ENCODE peak calls at places on chromosome 6, in ten cellular contexts. One of them, this sample, is unnamed.

GRCh38 chr6:42443312-42444075 is 8.2 kb downstream of the TRERF1 start:
- ATAC-seq in body of pancreas: no peak
- ATAC-seq in mucosa of descending colon: no peak
- ATAC-seq in right cardiac atrium: peak; percentile 30
- ATAC-seq in CD4-positive, CD25-positive, alpha-beta regulatory T cell: no peak
- ATAC-seq in pancreas: no peak
- ATAC-seq in upper lobe of left lung: no peak
- ATAC-seq in CD8-positive, alpha-beta T cell: no peak
- ATAC-seq in HCT116: no peak
- ATAC-seq in gastrocnemius medialis: no peak
- ATAC-seq in this sample: no peak

GRCh38 chr6:246349-246748 is 45.9 kb upstream of the DUSP22 start:
- ATAC-seq in right cardiac atrium: no peak
- ATAC-seq in HCT116: no peak
- ATAC-seq in gastrocnemius medialis: no peak
- ATAC-seq in mucosa of descending colon: no peak
- ATAC-seq in upper lobe of left lung: no peak
- ATAC-seq in body of pancreas: no peak
- ATAC-seq in pancreas: no peak
- ATAC-seq in CD8-positive, alpha-beta T cell: no peak
- ATAC-seq in CD4-positive, CD25-positive, alpha-beta regulatory T cell: no peak
- ATAC-seq in this sample: no peak

GRCh38 chr6:44254201-44254956 is 2.9 kb downstream of the SLC35B2 start:
- ATAC-seq in upper lobe of left lung: no peak
- ATAC-seq in right cardiac atrium: no peak
- ATAC-seq in gastrocnemius medialis: no peak
- ATAC-seq in mucosa of descending colon: no peak
- ATAC-seq in pancreas: no peak
- ATAC-seq in CD8-positive, alpha-beta T cell: no peak
- ATAC-seq in HCT116: peak; percentile 6
- ATAC-seq in CD4-positive, CD25-positive, alpha-beta regulatory T cell: no peak
- ATAC-seq in body of pancreas: no peak
- ATAC-seq in this sample: no peak

GRCh38 chr6:27441001-27441400 is 31.9 kb downstream of the ZNF184 start:
- ATAC-seq in HCT116: no peak
- ATAC-seq in CD8-positive, alpha-beta T cell: no peak
- ATAC-seq in mucosa of descending colon: no peak
- ATAC-seq in right cardiac atrium: no peak
- ATAC-seq in CD4-positive, CD25-positive, alpha-beta regulatory T cell: no peak
- ATAC-seq in pancreas: no peak
- ATAC-seq in body of pancreas: no peak
- ATAC-seq in gastrocnemius medialis: no peak
- ATAC-seq in upper lobe of left lung: no peak
- ATAC-seq in this sample: no peak

GRCh38 chr6:52877786-52878185 is 31.7 kb downstream of the GSTA3 start:
- ATAC-seq in CD8-positive, alpha-beta T cell: no peak
- ATAC-seq in CD4-positive, CD25-positive, alpha-beta regulatory T cell: no peak
- ATAC-seq in pancreas: no peak
- ATAC-seq in HCT116: no peak
- ATAC-seq in gastrocnemius medialis: no peak
- ATAC-seq in body of pancreas: no peak
- ATAC-seq in right cardiac atrium: no peak
- ATAC-seq in mucosa of descending colon: no peak
- ATAC-seq in upper lobe of left lung: no peak
- ATAC-seq in this sample: no peak

GRCh38 chr6:51753635-51754034 is 333.8 kb downstream of the PKHD1 start:
- ATAC-seq in HCT116: no peak
- ATAC-seq in right cardiac atrium: no peak
- ATAC-seq in gastrocnemius medialis: no peak
- ATAC-seq in upper lobe of left lung: peak; percentile 34
- ATAC-seq in body of pancreas: no peak
- ATAC-seq in pancreas: no peak
- ATAC-seq in CD8-positive, alpha-beta T cell: no peak
- ATAC-seq in mucosa of descending colon: peak; percentile 26
- ATAC-seq in CD4-positive, CD25-positive, alpha-beta regulatory T cell: no peak
- ATAC-seq in this sample: no peak

GRCh38 chr6:129210684-129211083 is 327.7 kb downstream of the LAMA2 start:
- ATAC-seq in upper lobe of left lung: no peak
- ATAC-seq in gastrocnemius medialis: no peak
- ATAC-seq in pancreas: no peak
- ATAC-seq in right cardiac atrium: no peak
- ATAC-seq in mucosa of descending colon: no peak
- ATAC-seq in CD4-positive, CD25-positive, alpha-beta regulatory T cell: no peak
- ATAC-seq in CD8-positive, alpha-beta T cell: no peak
- ATAC-seq in body of pancreas: no peak
- ATAC-seq in HCT116: no peak
- ATAC-seq in this sample: no peak

GRCh38 chr6:4678506-4679300 is 97.5 kb upstream of the CDYL start:
- ATAC-seq in mucosa of descending colon: no peak
- ATAC-seq in body of pancreas: no peak
- ATAC-seq in gastrocnemius medialis: no peak
- ATAC-seq in upper lobe of left lung: no peak
- ATAC-seq in pancreas: no peak
- ATAC-seq in CD8-positive, alpha-beta T cell: no peak
- ATAC-seq in right cardiac atrium: no peak
- ATAC-seq in CD4-positive, CD25-positive, alpha-beta regulatory T cell: no peak
- ATAC-seq in HCT116: no peak
- ATAC-seq in this sample: no peak

GRCh38 chr6:125066140-125066539 is 87.4 kb upstream of the TPD52L1 start:
- ATAC-seq in right cardiac atrium: no peak
- ATAC-seq in mucosa of descending colon: no peak
- ATAC-seq in HCT116: no peak
- ATAC-seq in CD8-positive, alpha-beta T cell: no peak
- ATAC-seq in pancreas: no peak
- ATAC-seq in upper lobe of left lung: no peak
- ATAC-seq in gastrocnemius medialis: no peak
- ATAC-seq in CD4-positive, CD25-positive, alpha-beta regulatory T cell: no peak
- ATAC-seq in body of pancreas: no peak
- ATAC-seq in this sample: no peak

GRCh38 chr6:151317206-151317994 is 74.0 kb downstream of the ZBTB2 start:
- ATAC-seq in mucosa of descending colon: no peak
- ATAC-seq in right cardiac atrium: no peak
- ATAC-seq in body of pancreas: no peak
- ATAC-seq in CD4-positive, CD25-positive, alpha-beta regulatory T cell: no peak
- ATAC-seq in HCT116: no peak
- ATAC-seq in CD8-positive, alpha-beta T cell: no peak
- ATAC-seq in upper lobe of left lung: no peak
- ATAC-seq in gastrocnemius medialis: no peak
- ATAC-seq in pancreas: no peak
- ATAC-seq in this sample: no peak

GRCh38 chr6:3009930-3010329 is 10.2 kb downstream of the NQO2 start:
- ATAC-seq in HCT116: no peak
- ATAC-seq in CD8-positive, alpha-beta T cell: no peak
- ATAC-seq in body of pancreas: no peak
- ATAC-seq in CD4-positive, CD25-positive, alpha-beta regulatory T cell: no peak
- ATAC-seq in pancreas: no peak
- ATAC-seq in upper lobe of left lung: no peak
- ATAC-seq in mucosa of descending colon: peak; percentile 69
- ATAC-seq in right cardiac atrium: no peak
- ATAC-seq in gastrocnemius medialis: no peak
- ATAC-seq in this sample: no peak

GRCh38 chr6:37858363-37858762 is 38.8 kb downstream of the ZFAND3 start:
- ATAC-seq in gastrocnemius medialis: no peak
- ATAC-seq in CD4-positive, CD25-positive, alpha-beta regulatory T cell: no peak
- ATAC-seq in CD8-positive, alpha-beta T cell: no peak
- ATAC-seq in body of pancreas: no peak
- ATAC-seq in pancreas: no peak
- ATAC-seq in right cardiac atrium: no peak
- ATAC-seq in upper lobe of left lung: no peak
- ATAC-seq in HCT116: no peak
- ATAC-seq in mucosa of descending colon: no peak
- ATAC-seq in this sample: no peak

GRCh38 chr6:106461084-106461483 is 100.6 kb downstream of the CRYBG1 start:
- ATAC-seq in HCT116: no peak
- ATAC-seq in right cardiac atrium: no peak
- ATAC-seq in upper lobe of left lung: no peak
- ATAC-seq in gastrocnemius medialis: no peak
- ATAC-seq in mucosa of descending colon: no peak
- ATAC-seq in CD4-positive, CD25-positive, alpha-beta regulatory T cell: no peak
- ATAC-seq in pancreas: no peak
- ATAC-seq in body of pancreas: no peak
- ATAC-seq in CD8-positive, alpha-beta T cell: no peak
- ATAC-seq in this sample: no peak

GRCh38 chr6:10196090-10196489 is 218.8 kb downstream of the TFAP2A start:
- ATAC-seq in upper lobe of left lung: no peak
- ATAC-seq in pancreas: no peak
- ATAC-seq in right cardiac atrium: no peak
- ATAC-seq in CD8-positive, alpha-beta T cell: no peak
- ATAC-seq in gastrocnemius medialis: no peak
- ATAC-seq in body of pancreas: no peak
- ATAC-seq in HCT116: no peak
- ATAC-seq in mucosa of descending colon: no peak
- ATAC-seq in CD4-positive, CD25-positive, alpha-beta regulatory T cell: no peak
- ATAC-seq in this sample: no peak
- H3K4me1 ChIP-seq in upper lobe of left lung: no peaks in the 10 kb centered on the region
- H3K4me1 ChIP-seq in pancreas: no peaks in the 10 kb centered on the region
- H3K4me1 ChIP-seq in right cardiac atrium: no peaks in the 10 kb centered on the region
- H3K4me1 ChIP-seq in CD8-positive, alpha-beta T cell: no peaks in the 10 kb centered on the region
- H3K4me1 ChIP-seq in gastrocnemius medialis: no peaks in the 10 kb centered on the region
- H3K4me1 ChIP-seq in body of pancreas: no peaks in the 10 kb centered on the region
- H3K4me1 ChIP-seq in HCT116: no peaks in the 10 kb centered on the region
- H3K4me1 ChIP-seq in mucosa of descending colon: no peaks in the 10 kb centered on the region
- H3K4me1 ChIP-seq in CD4-positive, CD25-positive, alpha-beta regulatory T cell: no peaks in the 10 kb centered on the region
- H3K4me1 ChIP-seq in this sample: no peaks in the 10 kb centered on the region

GRCh38 chr6:81752084-81752968 is at the start of gene TENT5A:
- ATAC-seq in CD4-positive, CD25-positive, alpha-beta regulatory T cell: peak; percentile 75
- ATAC-seq in gastrocnemius medialis: peak; percentile 78
- ATAC-seq in right cardiac atrium: peak; percentile 93
- ATAC-seq in CD8-positive, alpha-beta T cell: peak; percentile 77
- ATAC-seq in body of pancreas: peak; percentile 87
- ATAC-seq in upper lobe of left lung: peak; percentile 96
- ATAC-seq in mucosa of descending colon: peak; percentile 84
- ATAC-seq in HCT116: peak; percentile 79
- ATAC-seq in pancreas: peak; percentile 89
- ATAC-seq in this sample: peak; percentile 85

GRCh38 chr6:81751388-81752083 is 945 bp downstream of the TENT5A start:
- ATAC-seq in body of pancreas: peak; percentile 15
- ATAC-seq in CD8-positive, alpha-beta T cell: no peak
- ATAC-seq in mucosa of descending colon: peak; percentile 25
- ATAC-seq in CD4-positive, CD25-positive, alpha-beta regulatory T cell: no peak
- ATAC-seq in pancreas: peak; percentile 35
- ATAC-seq in gastrocnemius medialis: peak; percentile 23
- ATAC-seq in upper lobe of left lung: no peak
- ATAC-seq in right cardiac atrium: peak; percentile 19
- ATAC-seq in HCT116: peak; percentile 6
- ATAC-seq in this sample: peak; percentile 1

GRCh38 chr6:81750201-81750600 is 2.3 kb downstream of the TENT5A start:
- ATAC-seq in HCT116: no peak
- ATAC-seq in pancreas: no peak
- ATAC-seq in body of pancreas: no peak
- ATAC-seq in upper lobe of left lung: no peak
- ATAC-seq in mucosa of descending colon: no peak
- ATAC-seq in CD8-positive, alpha-beta T cell: no peak
- ATAC-seq in CD4-positive, CD25-positive, alpha-beta regulatory T cell: no peak
- ATAC-seq in right cardiac atrium: no peak
- ATAC-seq in gastrocnemius medialis: no peak
- ATAC-seq in this sample: no peak

GRCh38 chr6:81749704-81750103 is 2.8 kb downstream of the TENT5A start:
- ATAC-seq in mucosa of descending colon: no peak
- ATAC-seq in CD4-positive, CD25-positive, alpha-beta regulatory T cell: no peak
- ATAC-seq in gastrocnemius medialis: no peak
- ATAC-seq in CD8-positive, alpha-beta T cell: no peak
- ATAC-seq in pancreas: no peak
- ATAC-seq in body of pancreas: no peak
- ATAC-seq in upper lobe of left lung: no peak
- ATAC-seq in right cardiac atrium: peak; percentile 1
- ATAC-seq in HCT116: no peak
- ATAC-seq in this sample: no peak

GRCh38 chr6:81750660-81751387 is 1.7 kb downstream of the TENT5A start:
- ATAC-seq in right cardiac atrium: no peak
- ATAC-seq in CD4-positive, CD25-positive, alpha-beta regulatory T cell: no peak
- ATAC-seq in gastrocnemius medialis: no peak
- ATAC-seq in CD8-positive, alpha-beta T cell: no peak
- ATAC-seq in body of pancreas: no peak
- ATAC-seq in pancreas: no peak
- ATAC-seq in upper lobe of left lung: no peak
- ATAC-seq in mucosa of descending colon: no peak
- ATAC-seq in HCT116: no peak
- ATAC-seq in this sample: no peak
- H3K4me1 ChIP-seq in right cardiac atrium: no peaks in the 10 kb centered on the region
- H3K4me1 ChIP-seq in CD4-positive, CD25-positive, alpha-beta regulatory T cell: peaks cover 16% of the 10 kb centered on the region
- H3K4me1 ChIP-seq in gastrocnemius medialis: peaks cover 42% of the 10 kb centered on the region
- H3K4me1 ChIP-seq in CD8-positive, alpha-beta T cell: peaks cover 25% of the 10 kb centered on the region
- H3K4me1 ChIP-seq in body of pancreas: peaks cover 38% of the 10 kb centered on the region
- H3K4me1 ChIP-seq in pancreas: peaks cover 26% of the 10 kb centered on the region
- H3K4me1 ChIP-seq in upper lobe of left lung: peaks cover 28% of the 10 kb centered on the region
- H3K4me1 ChIP-seq in mucosa of descending colon: no peaks in the 10 kb centered on the region
- H3K4me1 ChIP-seq in HCT116: peaks cover 24% of the 10 kb centered on the region
- H3K4me1 ChIP-seq in this sample: peaks cover 9% of the 10 kb centered on the region

DNA sequence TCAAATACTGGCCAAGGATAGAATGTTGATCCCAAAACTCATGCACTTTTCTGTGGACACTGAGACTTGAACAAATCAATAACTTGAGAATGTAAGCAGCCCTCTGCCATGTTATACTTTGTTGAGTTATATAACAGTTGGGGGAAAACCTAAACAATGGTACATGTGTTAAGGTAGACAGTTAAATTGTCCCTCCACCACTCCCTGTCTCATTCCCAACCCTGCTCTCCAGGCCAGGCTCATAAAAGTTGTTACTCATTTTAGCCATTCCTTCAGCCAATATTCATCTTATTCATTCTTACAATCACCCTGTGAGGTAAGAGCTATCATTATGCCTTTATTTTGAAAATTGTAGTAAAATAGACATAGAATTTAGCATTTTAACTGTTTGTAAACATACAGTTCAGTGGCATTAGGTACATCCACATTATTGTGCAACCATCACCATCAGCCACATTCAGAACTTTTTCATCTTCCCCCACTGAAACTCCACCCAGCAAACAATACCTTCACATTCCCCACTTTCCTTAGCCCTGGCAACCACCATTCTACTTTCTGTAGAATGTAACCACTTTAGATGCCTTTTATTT is 38.2 kb upstream of the IER3 start:
- ATAC-seq in CD8-positive, alpha-beta T cell: no peak
- ATAC-seq in right cardiac atrium: no peak
- ATAC-seq in pancreas: peak; percentile 13
- ATAC-seq in CD4-positive, CD25-positive, alpha-beta regulatory T cell: no peak
- ATAC-seq in gastrocnemius medialis: no peak
- ATAC-seq in upper lobe of left lung: no peak
- ATAC-seq in mucosa of descending colon: peak; percentile 81
- ATAC-seq in HCT116: peak; percentile 47
- ATAC-seq in body of pancreas: peak; percentile 2
- ATAC-seq in this sample: no peak
- H3K4me1 ChIP-seq in CD8-positive, alpha-beta T cell: peaks cover 22% of the 10 kb centered on the region
- H3K4me1 ChIP-seq in right cardiac atrium: peaks cover 22% of the 10 kb centered on the region
- H3K4me1 ChIP-seq in pancreas: peaks cover 53% of the 10 kb centered on the region
- H3K4me1 ChIP-seq in CD4-positive, CD25-positive, alpha-beta regulatory T cell: no peaks in the 10 kb centered on the region
- H3K4me1 ChIP-seq in gastrocnemius medialis: peaks cover 34% of the 10 kb centered on the region
- H3K4me1 ChIP-seq in upper lobe of left lung: peaks cover 43% of the 10 kb centered on the region
- H3K4me1 ChIP-seq in mucosa of descending colon: peaks cover 40% of the 10 kb centered on the region
- H3K4me1 ChIP-seq in HCT116: peaks cover 99% of the 10 kb centered on the region
- H3K4me1 ChIP-seq in body of pancreas: peaks cover 55% of the 10 kb centered on the region
- H3K4me1 ChIP-seq in this sample: peaks cover 3% of the 10 kb centered on the region

GRCh38 chr6:33424855-33425667 is 5.2 kb downstream of the SYNGAP1 start:
- ATAC-seq in CD8-positive, alpha-beta T cell: no peak
- ATAC-seq in mucosa of descending colon: no peak
- ATAC-seq in HCT116: peak; percentile 3
- ATAC-seq in body of pancreas: peak; percentile 8
- ATAC-seq in CD4-positive, CD25-positive, alpha-beta regulatory T cell: no peak
- ATAC-seq in pancreas: peak; percentile 2
- ATAC-seq in gastrocnemius medialis: no peak
- ATAC-seq in right cardiac atrium: peak; percentile 0
- ATAC-seq in upper lobe of left lung: no peak
- ATAC-seq in this sample: no peak
- H3K4me1 ChIP-seq in CD8-positive, alpha-beta T cell: peaks cover 52% of the 10 kb centered on the region
- H3K4me1 ChIP-seq in mucosa of descending colon: peaks cover 30% of the 10 kb centered on the region
- H3K4me1 ChIP-seq in HCT116: peaks cover 48% of the 10 kb centered on the region
- H3K4me1 ChIP-seq in body of pancreas: peaks cover 28% of the 10 kb centered on the region
- H3K4me1 ChIP-seq in CD4-positive, CD25-positive, alpha-beta regulatory T cell: peaks cover 59% of the 10 kb centered on the region
- H3K4me1 ChIP-seq in pancreas: peaks cover 8% of the 10 kb centered on the region
- H3K4me1 ChIP-seq in gastrocnemius medialis: peaks cover 15% of the 10 kb centered on the region
- H3K4me1 ChIP-seq in right cardiac atrium: peaks cover 14% of the 10 kb centered on the region
- H3K4me1 ChIP-seq in upper lobe of left lung: peaks cover 33% of the 10 kb centered on the region
- H3K4me1 ChIP-seq in this sample: peaks cover 33% of the 10 kb centered on the region